ENCODE peak calls at places on chromosome 3, in five cellular contexts. S is B cell, Z is fibroblast of pulmonary artery, T is brain microvascular endothelial cell, J is SK-N-SH. F is an unnamed sample.

GRCh38 chr3:72976182-72976825 is 20.3 kb upstream of the PPP4R2 start:
- DNase-seq in T (no peak), Z (peak; percentile 71), S (no peak), J (no peak), F (peak; percentile 52)

GRCh38 chr3:197181751-197182150 is 116.7 kb downstream of the DLG1 start:
- DNase-seq in J (no peak), Z (peak; percentile 92), T (peak; percentile 74), S (no peak), F (peak; percentile 68)

GRCh38 chr3:107796786-107797185 is 274.0 kb downstream of the BBX start:
- DNase-seq in J (no peak), Z (peak; percentile 76), S (no peak), T (peak; percentile 46), F (peak; percentile 86)

GRCh38 chr3:49554639-49555265 is 475 bp downstream of the BSN start:
- DNase-seq in S (peak; percentile 79), J (no peak), T (no peak), Z (peak; percentile 35), F (no peak)

GRCh38 chr3:129119365-129120100 is 2.1 kb downstream of the RAB43 start:
- DNase-seq in J (no peak), T (no peak), S (no peak), Z (no peak), F (peak; percentile 42)

GRCh38 chr3:134803051-134803505 is 8.0 kb downstream of the EPHB1 start:
- DNase-seq in Z (no peak), J (no peak), S (no peak), T (no peak), F (no peak)

GRCh38 chr3:184338538-184338945 is 1.1 kb downstream of the FAM131A start:
- DNase-seq in J (peak; percentile 97), S (peak; percentile 37), Z (peak; percentile 91), T (peak; percentile 79), F (no peak)

GRCh38 chr3:37456270-37456708 is 281.9 kb upstream of the LRRFIP2 start:
- DNase-seq in J (peak; percentile 57), S (no peak), Z (peak; percentile 44), T (peak; percentile 2), F (peak; percentile 18)

GRCh38 chr3:135539854-135540253 is 425.7 kb upstream of the PPP2R3A start:
- DNase-seq in S (no peak), T (no peak), Z (no peak), J (no peak), F (no peak)

GRCh38 chr3:197908957-197909701 is 40.9 kb upstream of the RPL35A start:
- DNase-seq in S (no peak), Z (peak; percentile 18), J (no peak), T (no peak), F (no peak)

GRCh38 chr3:188936597-188937107 is 235.1 kb upstream of the TPRG1 start:
- DNase-seq in J (no peak), T (peak; percentile 40), S (no peak), Z (no peak), F (no peak)

GRCh38 chr3:65569129-65569528 is 469.6 kb downstream of the MAGI1 start:
- DNase-seq in S (no peak), T (no peak), J (no peak), Z (no peak), F (no peak)

GRCh38 chr3:12237912-12238650 is 50.8 kb upstream of the PPARG start:
- DNase-seq in Z (peak; percentile 39), S (no peak), T (peak; percentile 54), J (no peak), F (no peak)

GRCh38 chr3:43531835-43532234 is 90.0 kb downstream of the ANO10 start:
- DNase-seq in J (no peak), Z (peak; percentile 58), T (peak; percentile 33), S (no peak), F (peak; percentile 62)

GRCh38 chr3:73490453-73491311 is 134.1 kb downstream of the PDZRN3 start:
- DNase-seq in Z (peak; percentile 25), J (no peak), S (no peak), T (peak; percentile 53), F (no peak)

GRCh38 chr3:71031914-71032521 is 551.5 kb downstream of the FOXP1 start:
- DNase-seq in J (no peak), S (peak; percentile 81), Z (peak; percentile 53), T (no peak), F (no peak)

GRCh38 chr3:49377483-49377882 is 19.3 kb upstream of the GPX1 start:
- DNase-seq in T (peak; percentile 71), S (no peak), Z (peak; percentile 59), J (no peak), F (peak; percentile 60)

GRCh38 chr3:23481660-23482278 is 278.6 kb downstream of the UBE2E2 start:
- DNase-seq in S (no peak), J (peak; percentile 34), Z (no peak), T (no peak), F (no peak)

GRCh38 chr3:156675744-156676466 is 1.5 kb downstream of the TIPARP start:
- DNase-seq in Z (peak; percentile 93), T (peak; percentile 91), S (no peak), J (peak; percentile 27), F (peak; percentile 98)

GRCh38 chr3:167728176-167728575 is 6.5 kb downstream of the PDCD10 start:
- DNase-seq in Z (peak; percentile 76), T (peak; percentile 83), J (no peak), S (no peak), F (peak; percentile 49)

GRCh38 chr3:10992017-10992945 is at the start of gene SLC6A1:
- DNase-seq in S (no peak), T (no peak), Z (no peak), J (peak; percentile 82), F (no peak)

GRCh38 chr3:118534519-118534918 is 500.1 kb downstream of the IGSF11 start:
- DNase-seq in T (no peak), Z (no peak), J (no peak), S (no peak), F (no peak)

GRCh38 chr3:168165390-168166269 is 69.9 kb upstream of the GOLIM4 start:
- DNase-seq in S (peak; percentile 63), J (peak; percentile 64), T (peak; percentile 63), Z (peak; percentile 88), F (peak; percentile 84)

DNA sequence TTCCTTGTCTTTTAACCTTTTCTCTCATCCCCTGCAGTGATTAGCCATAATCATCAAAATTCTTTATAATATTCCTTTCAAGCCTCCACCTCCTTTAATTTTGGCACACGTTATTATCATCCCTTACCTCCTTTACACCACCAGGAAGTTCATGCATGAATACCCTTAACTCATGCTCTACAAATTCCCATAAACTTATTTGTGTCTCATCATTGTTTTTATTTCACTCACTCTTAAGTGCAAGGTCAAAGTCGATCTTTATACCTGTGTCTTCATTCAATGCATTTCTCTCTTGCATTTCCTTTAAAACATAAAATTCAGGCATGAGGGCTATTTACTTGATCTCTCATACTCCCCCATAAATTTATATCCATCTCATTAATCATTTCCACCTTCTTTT is 1064.6 kb upstream of the CADM2 start:
- DNase-seq in J (no peak), T (no peak), Z (no peak), S (no peak), F (no peak)
- TF ChIP-seq CTCF in J (no peak), T (no peak), Z (no peak), S (no peak), F (no peak)

DNA sequence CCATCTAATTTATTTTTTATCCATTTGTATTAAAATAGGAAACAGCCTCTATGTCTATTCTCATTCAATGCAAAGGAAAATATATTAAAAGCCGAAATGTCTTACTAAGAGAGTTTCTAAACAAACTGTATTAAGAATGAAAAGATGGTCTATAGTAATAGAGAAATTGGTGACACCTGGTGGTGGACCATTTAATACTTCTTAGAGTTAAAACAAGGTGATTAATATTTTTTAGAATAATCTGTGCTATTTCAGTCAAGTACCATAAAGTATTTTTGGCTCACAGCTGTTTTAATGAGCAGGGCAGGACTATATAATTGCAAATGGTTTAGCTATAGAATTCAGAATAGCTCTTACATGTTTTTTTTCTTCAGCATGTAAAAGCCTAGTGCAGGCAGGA is 55.7 kb downstream of the SYNPR start:
- DNase-seq in T (no peak), J (no peak), S (no peak), Z (peak; percentile 48), F (peak; percentile 16)
- TF ChIP-seq CTCF in T (no peak), J (peak; percentile 49), S (no peak), Z (peak; percentile 30), F (peak; percentile 23)

DNA sequence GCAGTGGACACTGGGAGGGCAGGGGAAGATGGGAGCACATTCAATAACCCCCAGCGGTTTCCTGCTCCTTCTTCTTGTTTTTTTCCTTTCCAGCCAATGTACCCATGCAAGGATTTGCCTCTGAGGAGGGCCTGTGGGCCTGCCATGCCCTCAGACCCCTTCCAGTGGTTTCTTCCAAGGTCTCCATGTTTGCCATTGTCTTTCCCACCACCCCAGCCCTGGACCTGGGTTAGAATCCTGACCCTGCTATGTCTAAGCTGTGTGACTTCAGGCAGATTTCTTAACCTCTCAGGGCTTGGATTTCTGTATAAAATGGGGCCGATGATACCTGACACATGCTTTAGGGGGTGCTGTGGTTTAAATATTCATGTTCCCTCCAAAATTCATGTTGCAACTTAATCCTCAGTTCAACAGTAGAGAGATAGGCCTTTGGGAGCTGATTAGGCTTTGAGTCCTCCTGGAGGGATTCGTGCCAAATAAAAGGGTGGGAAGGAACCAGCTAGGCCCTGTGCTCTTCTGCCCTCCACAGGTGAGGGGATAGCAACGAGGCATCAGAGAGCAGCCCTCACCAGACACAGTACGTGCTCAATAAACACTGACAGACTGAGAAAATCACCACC is 46.3 kb upstream of the FLNB start:
- DNase-seq in J (no peak), S (no peak), T (peak; percentile 47), Z (peak; percentile 73), F (peak; percentile 79)
- TF ChIP-seq CTCF in J (peak; percentile 65), S (no peak), T (peak; percentile 66), Z (peak; percentile 57), F (peak; percentile 70)

GRCh38 chr3:41578798-41579197 is 379.5 kb downstream of the CTNNB1 start:
- DNase-seq in Z (no peak), J (no peak), T (no peak), S (no peak), F (no peak)

GRCh38 chr3:41573591-41573990 is 374.3 kb downstream of the CTNNB1 start:
- DNase-seq in S (no peak), T (no peak), Z (no peak), J (no peak), F (no peak)

GRCh38 chr3:41575754-41576153 is 376.4 kb downstream of the CTNNB1 start:
- DNase-seq in Z (no peak), S (no peak), J (peak; percentile 23), T (no peak), F (no peak)

GRCh38 chr3:41572092-41572491 is 372.8 kb downstream of the CTNNB1 start:
- DNase-seq in T (no peak), Z (no peak), J (no peak), S (no peak), F (no peak)

DNA sequence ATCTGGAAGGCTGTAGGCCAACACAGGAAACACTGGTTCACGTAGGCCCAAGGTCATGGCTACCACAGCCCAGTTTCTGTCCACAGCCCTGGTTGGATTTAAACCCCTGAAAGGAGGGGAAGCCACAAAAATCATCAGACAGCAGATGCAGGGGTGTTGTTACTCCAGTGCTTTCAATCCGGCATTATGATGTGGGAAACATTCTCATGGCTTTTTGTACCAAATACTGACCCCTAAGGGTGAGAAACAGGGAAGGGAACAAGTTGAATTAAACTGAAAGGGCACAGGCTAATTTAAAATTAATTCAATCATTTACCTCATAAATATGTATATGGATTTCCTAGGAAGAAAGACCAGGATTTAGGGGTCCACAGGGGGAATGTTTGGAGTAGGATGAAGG is 375.6 kb downstream of the CTNNB1 start:
- DNase-seq in T (no peak), Z (peak; percentile 13), J (no peak), S (no peak), F (no peak)
- TF ChIP-seq CTCF in T (no peak), Z (no peak), J (no peak), S (no peak), F (no peak)

GRCh38 chr3:173988912-173989311 is 591.4 kb downstream of the NLGN1 start:
- DNase-seq in J (no peak), T (no peak), Z (no peak), S (no peak), F (no peak)

GRCh38 chr3:173993299-173993698 is 595.8 kb downstream of the NLGN1 start:
- DNase-seq in J (peak; percentile 6), Z (peak; percentile 49), S (no peak), T (peak; percentile 58), F (peak; percentile 40)
- TF ChIP-seq CTCF in J (peak; percentile 59), Z (peak; percentile 46), S (no peak), T (peak; percentile 38), F (peak; percentile 35)

F was measured in MCF 10A.